ENCODE peak calls at places on chromosomes 13 and 19, in four cellular contexts. O is GF-D8; D is tibial artery; B is activated CD4-positive, alpha-beta memory T cell treated with anti-CD3 and anti-CD28 coated beads, Interleukin-2, amount 10 ng/mL, durations not matched to agents 7 days and 5 days. V is an unnamed sample.

GRCh38 chr19:18057557-18057956 is 29.2 kb downstream of the IL12RB1 start:
- DNase-seq in B (no peak), D (peak; percentile 73), O (no peak), V (no peak)

GRCh38 chr13:113941571-113942191 is 32.2 kb downstream of the C13orf46 start:
- DNase-seq in O (no peak), D (peak; percentile 60), B (no peak), V (no peak)

GRCh38 chr19:18017275-18018083 is 9.5 kb downstream of the ARRDC2 start:
- DNase-seq in O (no peak), D (peak; percentile 84), B (no peak), V (no peak)

GRCh38 chr13:31038834-31039552 is 106.5 kb downstream of the TEX26 start:
- DNase-seq in D (no peak), O (peak; percentile 96), B (peak; percentile 52), V (no peak)

GRCh38 chr19:31531326-31531725 is 182.1 kb upstream of the TSHZ3 start:
- DNase-seq in O (no peak), B (no peak), D (no peak), V (no peak)

GRCh38 chr13:100535401-100536135 is 53.0 kb downstream of the GGACT start:
- DNase-seq in O (no peak), D (no peak), B (no peak), V (no peak)

GRCh38 chr19:18234194-18234593 is 8.0 kb upstream of the PDE4C start:
- DNase-seq in D (no peak), B (no peak), O (no peak), V (no peak)

GRCh38 chr19:31317542-31317941 is 31.7 kb downstream of the TSHZ3 start:
- DNase-seq in O (no peak), D (no peak), B (no peak), V (no peak)

GRCh38 chr13:41700790-41701310 is 243.5 kb downstream of the RGCC start:
- DNase-seq in B (no peak), O (peak; percentile 21), D (no peak), V (peak; percentile 49)

GRCh38 chr19:41532526-41532925 is 43.4 kb upstream of the CEACAM21 start:
- DNase-seq in B (no peak), O (no peak), D (no peak), V (no peak)

GRCh38 chr19:16921766-16922591 is 33.2 kb downstream of the F2RL3 start:
- DNase-seq in O (no peak), D (no peak), B (no peak), V (no peak)

GRCh38 chr19:5285955-5286354 is 54.7 kb downstream of the PTPRS start:
- DNase-seq in D (no peak), B (no peak), O (no peak), V (no peak)

GRCh38 chr19:38412491-38412890 is 9.6 kb downstream of the FAM98C start:
- DNase-seq in O (no peak), B (no peak), D (no peak), V (no peak)